ENCODE peak calls at places on chromosomes 2 and 18, in seven cellular contexts. One of them, this sample, is unnamed.
A peak's percentile ranks its signal among the peaks of the same experiment; 100 is the strongest.

GRCh38 chr2:178756843-178757242 is 50.4 kb downstream of the TTN start:
- DNase-seq in right atrium auricular region: no peak
- DNase-seq in lower lobe of right lung: no peak
- DNase-seq in upper lobe of left lung: no peak
- DNase-seq in nephron progenitor cell: no peak
- DNase-seq in stomach: no peak
- DNase-seq in GM12865: no peak
- DNase-seq in this sample: no peak

GRCh38 chr18:48913201-48913600 is 37.6 kb downstream of the SMAD7 start:
- DNase-seq in right atrium auricular region: no peak
- DNase-seq in lower lobe of right lung: no peak
- DNase-seq in upper lobe of left lung: no peak
- DNase-seq in nephron progenitor cell: no peak
- DNase-seq in stomach: peak; percentile 51
- DNase-seq in GM12865: peak; percentile 60
- DNase-seq in this sample: no peak

GRCh38 chr18:70457223-70457622 is 168.4 kb downstream of the SOCS6 start:
- DNase-seq in right atrium auricular region: no peak
- DNase-seq in lower lobe of right lung: no peak
- DNase-seq in upper lobe of left lung: no peak
- DNase-seq in nephron progenitor cell: no peak
- DNase-seq in stomach: no peak
- DNase-seq in GM12865: no peak
- DNase-seq in this sample: no peak

GRCh38 chr2:181396575-181397062 is 60.6 kb upstream of the ITGA4 start:
- DNase-seq in right atrium auricular region: no peak
- DNase-seq in lower lobe of right lung: no peak
- DNase-seq in upper lobe of left lung: no peak
- DNase-seq in nephron progenitor cell: no peak
- DNase-seq in stomach: no peak
- DNase-seq in GM12865: no peak
- DNase-seq in this sample: no peak

GRCh38 chr2:217279571-217279970 is 419.7 kb upstream of the TNP1 start:
- DNase-seq in right atrium auricular region: no peak
- DNase-seq in lower lobe of right lung: no peak
- DNase-seq in upper lobe of left lung: no peak
- DNase-seq in nephron progenitor cell: no peak
- DNase-seq in stomach: no peak
- DNase-seq in GM12865: no peak
- DNase-seq in this sample: no peak

GRCh38 chr2:240205348-240205747 is 64.9 kb upstream of the OTOS start:
- DNase-seq in right atrium auricular region: no peak
- DNase-seq in lower lobe of right lung: no peak
- DNase-seq in upper lobe of left lung: peak; percentile 15
- DNase-seq in nephron progenitor cell: no peak
- DNase-seq in stomach: no peak
- DNase-seq in GM12865: no peak
- DNase-seq in this sample: no peak

GRCh38 chr2:172655838-172656573 is 79.6 kb upstream of the RAPGEF4 start:
- DNase-seq in right atrium auricular region: no peak
- DNase-seq in lower lobe of right lung: no peak
- DNase-seq in upper lobe of left lung: no peak
- DNase-seq in nephron progenitor cell: no peak
- DNase-seq in stomach: no peak
- DNase-seq in GM12865: no peak
- DNase-seq in this sample: no peak

GRCh38 chr18:79775441-79776221 is 22.1 kb upstream of the KCNG2 start:
- DNase-seq in right atrium auricular region: no peak
- DNase-seq in lower lobe of right lung: peak; percentile 23
- DNase-seq in upper lobe of left lung: peak; percentile 18
- DNase-seq in nephron progenitor cell: no peak
- DNase-seq in stomach: no peak
- DNase-seq in GM12865: no peak
- DNase-seq in this sample: no peak

GRCh38 chr2:33911327-33911726 is 312.2 kb upstream of the FAM98A start:
- DNase-seq in right atrium auricular region: no peak
- DNase-seq in lower lobe of right lung: no peak
- DNase-seq in upper lobe of left lung: no peak
- DNase-seq in nephron progenitor cell: no peak
- DNase-seq in stomach: no peak
- DNase-seq in GM12865: no peak
- DNase-seq in this sample: no peak

GRCh38 chr18:57434536-57435494 is at the start of gene ONECUT2:
- DNase-seq in right atrium auricular region: peak; percentile 79
- DNase-seq in lower lobe of right lung: peak; percentile 93
- DNase-seq in upper lobe of left lung: peak; percentile 90
- DNase-seq in nephron progenitor cell: peak; percentile 99
- DNase-seq in stomach: peak; percentile 92
- DNase-seq in GM12865: peak; percentile 74
- DNase-seq in this sample: peak; percentile 36

GRCh38 chr2:222442665-222443064 is 18.3 kb downstream of the SGPP2 start:
- DNase-seq in right atrium auricular region: no peak
- DNase-seq in lower lobe of right lung: no peak
- DNase-seq in upper lobe of left lung: no peak
- DNase-seq in nephron progenitor cell: peak; percentile 23
- DNase-seq in stomach: no peak
- DNase-seq in GM12865: no peak
- DNase-seq in this sample: no peak

GRCh38 chr2:204550738-204551137 is 5.5 kb downstream of the PARD3B start:
- DNase-seq in right atrium auricular region: no peak
- DNase-seq in lower lobe of right lung: no peak
- DNase-seq in upper lobe of left lung: no peak
- DNase-seq in nephron progenitor cell: no peak
- DNase-seq in stomach: no peak
- DNase-seq in GM12865: no peak
- DNase-seq in this sample: no peak

GRCh38 chr2:70283500-70284191 is 9.9 kb downstream of the SNRPG start:
- DNase-seq in right atrium auricular region: no peak
- DNase-seq in lower lobe of right lung: no peak
- DNase-seq in upper lobe of left lung: no peak
- DNase-seq in nephron progenitor cell: no peak
- DNase-seq in stomach: no peak
- DNase-seq in GM12865: no peak
- DNase-seq in this sample: no peak

GRCh38 chr2:9235388-9236344 is 29.1 kb downstream of the ASAP2 start:
- DNase-seq in right atrium auricular region: no peak
- DNase-seq in lower lobe of right lung: no peak
- DNase-seq in upper lobe of left lung: no peak
- DNase-seq in nephron progenitor cell: peak; percentile 22
- DNase-seq in stomach: no peak
- DNase-seq in GM12865: no peak
- DNase-seq in this sample: no peak

GRCh38 chr18:23145613-23146012 is 10.3 kb downstream of the CABLES1 start:
- DNase-seq in right atrium auricular region: no peak
- DNase-seq in lower lobe of right lung: no peak
- DNase-seq in upper lobe of left lung: no peak
- DNase-seq in nephron progenitor cell: no peak
- DNase-seq in stomach: no peak
- DNase-seq in GM12865: no peak
- DNase-seq in this sample: no peak

GRCh38 chr18:48122376-48122775 is 191.9 kb upstream of the SMAD2 start:
- DNase-seq in right atrium auricular region: no peak
- DNase-seq in lower lobe of right lung: no peak
- DNase-seq in upper lobe of left lung: no peak
- DNase-seq in nephron progenitor cell: no peak
- DNase-seq in stomach: no peak
- DNase-seq in GM12865: no peak
- DNase-seq in this sample: no peak

GRCh38 chr2:3656762-3657691 is 973 bp upstream of the ALLC start:
- DNase-seq in right atrium auricular region: no peak
- DNase-seq in lower lobe of right lung: no peak
- DNase-seq in upper lobe of left lung: no peak
- DNase-seq in nephron progenitor cell: no peak
- DNase-seq in stomach: no peak
- DNase-seq in GM12865: peak; percentile 63
- DNase-seq in this sample: no peak

GRCh38 chr2:136008205-136008865 is 22.9 kb upstream of the DARS1 start:
- DNase-seq in right atrium auricular region: peak; percentile 68
- DNase-seq in lower lobe of right lung: peak; percentile 82
- DNase-seq in upper lobe of left lung: peak; percentile 87
- DNase-seq in nephron progenitor cell: no peak
- DNase-seq in stomach: peak; percentile 52
- DNase-seq in GM12865: peak; percentile 45
- DNase-seq in this sample: peak; percentile 46

GRCh38 chr2:241863021-241863954 is 4.6 kb upstream of the PDCD1 start:
- DNase-seq in right atrium auricular region: no peak
- DNase-seq in lower lobe of right lung: no peak
- DNase-seq in upper lobe of left lung: no peak
- DNase-seq in nephron progenitor cell: no peak
- DNase-seq in stomach: no peak
- DNase-seq in GM12865: peak; percentile 72
- DNase-seq in this sample: no peak

GRCh38 chr2:67974564-67975430 is 88.0 kb downstream of the C1D start:
- DNase-seq in right atrium auricular region: peak; percentile 61
- DNase-seq in lower lobe of right lung: peak; percentile 61
- DNase-seq in upper lobe of left lung: peak; percentile 34
- DNase-seq in nephron progenitor cell: no peak
- DNase-seq in stomach: peak; percentile 64
- DNase-seq in GM12865: no peak
- DNase-seq in this sample: no peak

GRCh38 chr2:23482188-23482587 is 97.2 kb downstream of the KLHL29 start:
- DNase-seq in right atrium auricular region: no peak
- DNase-seq in lower lobe of right lung: no peak
- DNase-seq in upper lobe of left lung: no peak
- DNase-seq in nephron progenitor cell: no peak
- DNase-seq in stomach: no peak
- DNase-seq in GM12865: no peak
- DNase-seq in this sample: no peak

GRCh38 chr18:49563130-49563540 is 1.3 kb downstream of the LIPG start:
- DNase-seq in right atrium auricular region: no peak
- DNase-seq in lower lobe of right lung: no peak
- DNase-seq in upper lobe of left lung: no peak
- DNase-seq in nephron progenitor cell: no peak
- DNase-seq in stomach: no peak
- DNase-seq in GM12865: no peak
- DNase-seq in this sample: no peak

GRCh38 chr2:174544156-174544555 is 53.4 kb downstream of the WIPF1 start:
- DNase-seq in right atrium auricular region: no peak
- DNase-seq in lower lobe of right lung: no peak
- DNase-seq in upper lobe of left lung: no peak
- DNase-seq in nephron progenitor cell: no peak
- DNase-seq in stomach: no peak
- DNase-seq in GM12865: no peak
- DNase-seq in this sample: no peak

GRCh38 chr2:149313512-149313972 is 16.8 kb upstream of the LYPD6 start:
- DNase-seq in right atrium auricular region: no peak
- DNase-seq in lower lobe of right lung: no peak
- DNase-seq in upper lobe of left lung: no peak
- DNase-seq in nephron progenitor cell: peak; percentile 36
- DNase-seq in stomach: peak; percentile 36
- DNase-seq in GM12865: peak; percentile 56
- DNase-seq in this sample: no peak

GRCh38 chr2:150909613-150910012 is 352.1 kb downstream of the RBM43 start:
- DNase-seq in right atrium auricular region: no peak
- DNase-seq in lower lobe of right lung: no peak
- DNase-seq in upper lobe of left lung: no peak
- DNase-seq in nephron progenitor cell: no peak
- DNase-seq in stomach: no peak
- DNase-seq in GM12865: no peak
- DNase-seq in this sample: no peak

GRCh38 chr2:102915128-102915527 is 153.3 kb downstream of the TMEM182 start:
- DNase-seq in right atrium auricular region: no peak
- DNase-seq in lower lobe of right lung: no peak
- DNase-seq in upper lobe of left lung: no peak
- DNase-seq in nephron progenitor cell: no peak
- DNase-seq in stomach: no peak
- DNase-seq in GM12865: no peak
- DNase-seq in this sample: no peak

GRCh38 chr2:238287702-238288649 is at the start of gene PER2:
- DNase-seq in right atrium auricular region: peak; percentile 83
- DNase-seq in lower lobe of right lung: peak; percentile 81
- DNase-seq in upper lobe of left lung: peak; percentile 62
- DNase-seq in nephron progenitor cell: peak; percentile 35
- DNase-seq in stomach: peak; percentile 63
- DNase-seq in GM12865: peak; percentile 54
- DNase-seq in this sample: peak; percentile 23
- TF ChIP-seq CTCF in right atrium auricular region: no peak
- TF ChIP-seq CTCF in lower lobe of right lung: no peak
- TF ChIP-seq CTCF in upper lobe of left lung: no peak
- TF ChIP-seq CTCF in nephron progenitor cell: no peak
- TF ChIP-seq CTCF in stomach: no peak
- TF ChIP-seq CTCF in GM12865: peak; percentile 2
- TF ChIP-seq CTCF in this sample: no peak

GRCh38 chr2:107986278-107987217 is at the start of gene SLC5A7:
- DNase-seq in right atrium auricular region: no peak
- DNase-seq in lower lobe of right lung: no peak
- DNase-seq in upper lobe of left lung: no peak
- DNase-seq in nephron progenitor cell: peak; percentile 44
- DNase-seq in stomach: no peak
- DNase-seq in GM12865: no peak
- DNase-seq in this sample: no peak
- TF ChIP-seq CTCF in right atrium auricular region: no peak
- TF ChIP-seq CTCF in lower lobe of right lung: no peak
- TF ChIP-seq CTCF in upper lobe of left lung: no peak
- TF ChIP-seq CTCF in nephron progenitor cell: no peak
- TF ChIP-seq CTCF in stomach: no peak
- TF ChIP-seq CTCF in GM12865: no peak
- TF ChIP-seq CTCF in this sample: no peak

DNA sequence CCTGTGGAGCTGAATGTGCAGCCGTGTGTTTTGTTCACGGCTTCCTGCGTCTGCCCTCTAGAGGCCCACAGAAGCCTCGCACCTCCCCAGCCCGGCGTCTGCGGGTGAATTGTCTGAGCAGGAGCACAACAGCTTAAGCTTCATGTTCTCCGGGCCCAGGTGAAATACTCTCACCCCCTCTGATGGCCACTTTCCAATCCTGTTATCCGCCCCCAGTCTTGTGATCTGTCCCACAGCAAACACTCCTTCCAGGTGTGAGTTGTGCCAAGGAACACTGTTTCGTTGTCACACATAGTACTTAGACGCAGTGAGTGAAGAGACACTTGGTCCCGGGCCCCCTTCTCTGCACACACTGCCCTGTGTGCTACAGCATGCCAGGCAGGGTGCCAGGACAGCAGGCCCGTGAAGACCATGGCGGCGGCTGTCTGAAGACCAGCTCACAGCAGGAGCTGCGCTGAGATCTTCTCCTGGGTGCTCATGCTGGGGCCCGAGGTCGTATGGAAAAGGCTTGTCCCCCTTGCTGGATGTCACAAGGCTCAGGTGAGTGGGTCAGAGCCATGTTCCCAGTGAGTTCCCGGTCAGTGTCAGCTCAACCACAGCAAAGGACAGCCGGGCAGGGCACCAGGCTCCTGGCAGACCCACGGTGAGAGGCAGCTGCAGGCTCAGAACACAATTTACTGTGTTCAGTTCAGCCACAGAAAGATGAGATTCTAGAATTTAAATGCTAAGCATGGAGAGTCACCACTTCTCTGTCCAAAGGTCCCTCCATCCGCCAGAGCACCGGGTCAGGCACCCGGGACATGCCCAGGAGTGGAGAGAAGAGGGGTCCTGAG is 6.8 kb upstream of the PXDN start:
- DNase-seq in right atrium auricular region: peak; percentile 78
- DNase-seq in lower lobe of right lung: peak; percentile 76
- DNase-seq in upper lobe of left lung: peak; percentile 73
- DNase-seq in nephron progenitor cell: peak; percentile 73
- DNase-seq in stomach: peak; percentile 50
- DNase-seq in GM12865: peak; percentile 18
- DNase-seq in this sample: no peak
- TF ChIP-seq CTCF in right atrium auricular region: peak; percentile 63
- TF ChIP-seq CTCF in lower lobe of right lung: peak; percentile 80
- TF ChIP-seq CTCF in upper lobe of left lung: peak; percentile 81
- TF ChIP-seq CTCF in nephron progenitor cell: peak; percentile 72
- TF ChIP-seq CTCF in stomach: peak; percentile 60
- TF ChIP-seq CTCF in GM12865: peak; percentile 45
- TF ChIP-seq CTCF in this sample: no peak

GRCh38 chr2:77977486-77978063 is 455.4 kb upstream of the LRRTM4 start:
- DNase-seq in right atrium auricular region: no peak
- DNase-seq in lower lobe of right lung: no peak
- DNase-seq in upper lobe of left lung: no peak
- DNase-seq in nephron progenitor cell: no peak
- DNase-seq in stomach: no peak
- DNase-seq in GM12865: no peak
- DNase-seq in this sample: no peak
- TF ChIP-seq CTCF in right atrium auricular region: no peak
- TF ChIP-seq CTCF in lower lobe of right lung: no peak
- TF ChIP-seq CTCF in upper lobe of left lung: no peak
- TF ChIP-seq CTCF in nephron progenitor cell: no peak
- TF ChIP-seq CTCF in stomach: no peak
- TF ChIP-seq CTCF in GM12865: no peak
- TF ChIP-seq CTCF in this sample: no peak

This sample was measured in activated B cell treated with CpG ODN at 0.5 μM for 24 hours.